ENCODE peak calls at places on chromosomes 12 and 14, in seven cellular contexts. J is GM23338; I is CD8-positive, alpha-beta T cell; S is mammary epithelial cell; Z is body of pancreas; F is thoracic aorta; T is ascending aorta. L is an unnamed sample.

GRCh38 chr14:91373591-91374245 is 43.9 kb downstream of the CCDC88C start:
- DNase-seq in F (no peak), J (no peak), T (no peak), S (no peak), I (peak; percentile 38), Z (no peak), L (no peak)

GRCh38 chr14:99177046-99177655 is 94.8 kb downstream of the BCL11B start:
- DNase-seq in T (peak; percentile 47), I (no peak), S (no peak), Z (no peak), F (no peak), J (no peak), L (no peak)

GRCh38 chr12:94421868-94422740 is 37.6 kb downstream of the CEP83 start:
- DNase-seq in F (no peak), T (no peak), Z (no peak), S (peak; percentile 3), I (no peak), J (peak; percentile 43), L (no peak)

GRCh38 chr12:109157986-109158385 is 41.6 kb downstream of the ACACB start:
- DNase-seq in S (no peak), Z (no peak), T (no peak), F (no peak), I (no peak), J (no peak), L (no peak)

GRCh38 chr14:26984318-26985177 is 386.7 kb upstream of the NOVA1 start:
- DNase-seq in Z (peak; percentile 78), J (peak; percentile 87), T (peak; percentile 72), I (no peak), S (peak; percentile 1), F (no peak), L (peak; percentile 16)

GRCh38 chr14:100679707-100680438 is 46.8 kb upstream of the DLK1 start:
- DNase-seq in T (no peak), J (no peak), F (no peak), S (no peak), Z (peak; percentile 32), I (no peak), L (peak; percentile 83)

GRCh38 chr12:12004524-12004923 is 66.2 kb upstream of the BCL2L14 start:
- DNase-seq in I (no peak), S (no peak), J (no peak), Z (no peak), T (no peak), F (no peak), L (no peak)

GRCh38 chr12:105741786-105742566 is 396.8 kb downstream of the NUAK1 start:
- DNase-seq in S (peak; percentile 77), Z (no peak), J (no peak), F (peak; percentile 32), I (no peak), T (peak; percentile 87), L (peak; percentile 90)

GRCh38 chr12:124737040-124737419 is 126.6 kb downstream of the SCARB1 start:
- DNase-seq in S (no peak), F (no peak), J (no peak), Z (no peak), T (no peak), I (no peak), L (no peak)

GRCh38 chr12:1836241-1836803 is 16.0 kb downstream of the LRTM2 start:
- DNase-seq in S (no peak), I (no peak), T (no peak), J (no peak), F (no peak), Z (no peak), L (no peak)

GRCh38 chr14:61101803-61102548 is 120.9 kb downstream of the SLC38A6 start:
- DNase-seq in I (no peak), Z (no peak), F (no peak), J (peak; percentile 75), T (no peak), S (peak; percentile 48), L (no peak)

GRCh38 chr12:113840401-113841042 is 125.6 kb downstream of the RBM19 start:
- DNase-seq in S (no peak), T (no peak), I (no peak), F (no peak), J (no peak), Z (no peak), L (no peak)

GRCh38 chr12:127494961-127495915 is 771.7 kb upstream of the TMEM132C start:
- DNase-seq in J (no peak), Z (no peak), S (no peak), T (no peak), I (no peak), F (no peak), L (no peak)

DNA sequence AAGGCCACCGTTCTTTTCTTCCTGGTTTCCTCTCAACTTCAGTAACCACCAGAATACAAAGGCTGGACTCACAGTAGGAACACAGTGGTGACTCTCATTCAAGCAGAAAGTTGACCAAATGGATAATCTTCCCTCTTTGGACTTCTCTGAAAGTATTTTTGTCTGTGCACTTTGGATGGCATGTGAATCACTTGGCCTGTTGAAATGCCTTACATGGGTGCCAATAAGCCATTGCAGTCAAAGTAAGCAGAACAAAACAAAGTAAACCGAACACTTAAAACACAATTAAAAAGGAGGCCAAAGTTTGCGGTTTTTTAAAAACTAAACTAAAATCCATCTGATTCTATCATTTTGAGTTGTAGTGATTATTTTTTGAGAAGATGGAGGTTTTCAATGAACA is 370.1 kb upstream of the DDHD1 start:
- DNase-seq in Z (no peak), J (no peak), T (no peak), S (no peak), I (no peak), F (no peak), L (no peak)
- H3K27ac ChIP-seq in Z (no peak overlapping the region), J (no peak overlapping the region), T (no peak overlapping the region), S (no peak overlapping the region), I (no peak overlapping the region), F (no peak overlapping the region), L (no peak overlapping the region)

GRCh38 chr14:50762001-50762930 is 68.7 kb downstream of the NIN start:
- DNase-seq in I (no peak), Z (no peak), J (no peak), T (no peak), F (no peak), S (no peak), L (peak; percentile 89)
- H3K36me3 ChIP-seq in I (peaks cover 81% of the 10 kb centered on the region), Z (no peaks in the 10 kb centered on the region), J (peaks cover 8% of the 10 kb centered on the region), T (peaks cover 24% of the 10 kb centered on the region), F (no peaks in the 10 kb centered on the region), S (peaks cover 25% of the 10 kb centered on the region), L (peaks cover 8% of the 10 kb centered on the region)

GRCh38 chr12:54689984-54690383 is 41.8 kb upstream of the DCD start:
- DNase-seq in T (no peak), J (peak; percentile 84), S (no peak), F (no peak), I (no peak), Z (no peak), L (no peak)
- TF ChIP-seq CTCF in T (no peak), J (peak; percentile 56), S (peak; percentile 36), F (no peak), I (no peak), Z (no peak), L (peak; percentile 51)

GRCh38 chr12:24012528-24012927 is 63.1 kb upstream of the SOX5 start:
- DNase-seq in I (no peak), J (peak; percentile 14), Z (no peak), T (no peak), F (no peak), S (no peak), L (no peak)

GRCh38 chr12:24011927-24012326 is 62.5 kb upstream of the SOX5 start:
- DNase-seq in S (no peak), J (no peak), I (no peak), T (no peak), Z (no peak), F (no peak), L (no peak)

GRCh38 chr12:24014240-24014639 is 64.8 kb upstream of the SOX5 start:
- DNase-seq in Z (no peak), I (no peak), F (no peak), J (no peak), S (no peak), T (no peak), L (no peak)

GRCh38 chr12:24014853-24015590 is 65.6 kb upstream of the SOX5 start:
- DNase-seq in J (peak; percentile 16), I (no peak), F (no peak), Z (no peak), S (no peak), T (no peak), L (no peak)

DNA sequence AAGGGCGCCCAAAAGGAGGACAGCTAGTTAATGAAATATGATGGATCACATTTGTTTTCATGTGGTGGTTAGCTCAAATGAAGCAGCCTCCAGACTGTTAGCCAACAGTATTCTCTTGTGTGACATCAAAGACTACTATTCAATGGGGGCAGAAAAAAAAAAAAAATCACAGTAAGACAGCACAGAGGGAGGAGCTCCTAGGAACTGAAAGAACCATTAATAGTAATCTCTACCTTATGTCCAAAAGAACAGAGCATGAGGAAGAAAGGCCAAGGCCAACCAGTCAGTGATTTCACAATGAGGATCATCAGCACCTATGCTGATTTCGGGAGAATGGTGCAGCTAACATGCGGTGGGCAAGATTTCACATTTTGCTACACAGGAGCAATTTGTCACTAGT is 66.3 kb upstream of the SOX5 start:
- DNase-seq in F (no peak), S (no peak), T (no peak), I (no peak), Z (no peak), J (no peak), L (no peak)
- H3K27ac ChIP-seq in F (no peak overlapping the region), S (no peak overlapping the region), T (no peak overlapping the region), I (no peak overlapping the region), Z (no peak overlapping the region), J (no peak overlapping the region), L (no peak overlapping the region)

GRCh38 chr14:88476825-88477224 is 78.0 kb downstream of the PTPN21 start:
- DNase-seq in I (no peak), T (no peak), Z (no peak), J (no peak), F (no peak), S (no peak), L (no peak)
- H3K36me3 ChIP-seq in I (no peaks in the 10 kb centered on the region), T (peaks cover 37% of the 10 kb centered on the region), Z (peaks cover 26% of the 10 kb centered on the region), J (no peaks in the 10 kb centered on the region), F (peaks cover 44% of the 10 kb centered on the region), S (peaks cover 11% of the 10 kb centered on the region), L (peaks cover 17% of the 10 kb centered on the region)

DNA sequence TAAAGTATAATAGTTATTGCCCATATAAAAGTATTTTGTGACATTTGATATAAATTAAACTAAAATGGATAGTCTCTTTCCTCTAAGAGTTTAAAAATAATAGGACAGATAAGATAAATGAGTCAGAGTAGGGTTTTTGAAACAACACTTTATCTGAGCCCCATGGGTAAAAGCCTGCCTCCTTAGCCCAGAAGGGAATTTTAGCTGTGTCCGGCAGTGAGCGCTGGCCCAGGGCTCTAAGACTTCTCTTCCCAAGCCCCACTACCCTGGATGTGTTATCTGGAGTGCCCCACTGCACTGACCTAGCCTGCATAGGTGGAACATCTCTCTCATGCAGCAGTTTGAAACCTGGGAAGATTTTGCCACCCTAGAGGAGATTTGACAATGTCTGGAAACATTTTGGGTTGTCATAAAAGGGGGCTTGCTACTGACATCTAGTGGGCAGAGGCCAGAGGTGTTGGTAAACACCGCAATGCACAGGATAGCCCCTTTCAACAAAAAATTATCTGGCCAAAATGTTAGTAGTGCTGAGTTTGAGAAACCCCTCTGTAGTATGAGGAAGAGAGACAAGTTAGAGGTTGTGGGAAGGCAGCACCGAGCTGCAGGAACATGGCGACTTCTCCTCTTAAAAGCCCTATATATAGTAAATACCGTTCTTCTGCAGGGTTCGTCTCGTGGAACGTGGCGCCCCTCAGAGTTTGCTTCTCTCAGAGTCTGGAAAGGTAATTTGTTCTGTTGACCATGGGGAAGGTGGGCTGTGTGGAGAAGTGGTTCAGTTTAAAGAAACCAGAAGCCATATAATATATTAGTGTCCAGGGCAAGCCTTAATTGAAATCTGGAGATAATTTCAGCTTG is 29.3 kb upstream of the ATF1 start:
- DNase-seq in T (no peak), S (no peak), Z (no peak), I (no peak), J (peak; percentile 79), F (no peak), L (no peak)
- TF ChIP-seq CTCF in T (no peak), S (peak; percentile 53), Z (peak; percentile 16), I (peak; percentile 48), J (peak; percentile 89), F (peak; percentile 30), L (peak; percentile 84)

GRCh38 chr12:44295958-44296623 is 460.2 kb downstream of the TMEM117 start:
- DNase-seq in J (no peak), F (no peak), T (no peak), Z (no peak), S (no peak), I (no peak), L (no peak)
- H3K27ac ChIP-seq in J (no peak overlapping the region), F (no peak overlapping the region), T (no peak overlapping the region), Z (no peak overlapping the region), S (no peak overlapping the region), I (no peak overlapping the region), L (no peak overlapping the region)

L was measured in brain microvascular endothelial cell.